ENCODE peak calls at places on chromosome 14, in nine cellular contexts. H, N, D, J, T, G, W, O and S are unnamed samples.

GRCh38 chr14:64828096-64828495 is 51.6 kb downstream of the SPTB start:
- DNase-seq in H (no peak), N (no peak), D (peak; percentile 52), J (no peak), T (no peak), G (no peak), W (no peak), O (no peak), S (no peak)

GRCh38 chr14:35927727-35928126 is 101.6 kb downstream of the BRMS1L start:
- DNase-seq in H (no peak), N (no peak), D (no peak), J (no peak), T (no peak), G (no peak), W (no peak), O (no peak), S (no peak)

GRCh38 chr14:57502581-57503254 is 9.1 kb upstream of the CCDC198 start:
- DNase-seq in H (no peak), N (no peak), D (no peak), J (peak; percentile 38), T (no peak), G (no peak), W (peak; percentile 34), O (no peak), S (no peak)

GRCh38 chr14:105945891-105946290 is 419.5 kb downstream of the TMEM121 start:
- DNase-seq in H (no peak), N (no peak), D (no peak), J (no peak), T (no peak), G (no peak), W (no peak), O (no peak), S (no peak)

GRCh38 chr14:59060841-59061240 is 127.6 kb upstream of the DAAM1 start:
- DNase-seq in H (no peak), N (no peak), D (no peak), J (peak; percentile 47), T (no peak), G (no peak), W (no peak), O (no peak), S (peak; percentile 5)

GRCh38 chr14:63229330-63230059 is 25.3 kb downstream of the RHOJ start:
- DNase-seq in H (no peak), N (no peak), D (no peak), J (no peak), T (no peak), G (no peak), W (peak; percentile 37), O (no peak), S (no peak)

GRCh38 chr14:30874120-30874998 is at the start of gene COCH:
- DNase-seq in H (peak; percentile 30), N (no peak), D (peak; percentile 79), J (no peak), T (no peak), G (no peak), W (peak; percentile 27), O (no peak), S (no peak)

GRCh38 chr14:22558221-22558913 is 30.7 kb downstream of the DAD1 start:
- DNase-seq in H (no peak), N (peak; percentile 54), D (no peak), J (no peak), T (peak; percentile 33), G (no peak), W (no peak), O (peak; percentile 39), S (no peak)

GRCh38 chr14:50832935-50833607 is 2.1 kb upstream of the NIN start:
- DNase-seq in H (no peak), N (no peak), D (no peak), J (no peak), T (no peak), G (no peak), W (no peak), O (no peak), S (peak; percentile 54)

GRCh38 chr14:86243158-86243557 is 713.2 kb downstream of the FLRT2 start:
- DNase-seq in H (no peak), N (no peak), D (no peak), J (no peak), T (no peak), G (no peak), W (no peak), O (no peak), S (no peak)

GRCh38 chr14:103916636-103917262 is 11.5 kb upstream of the TDRD9 start:
- DNase-seq in H (no peak), N (no peak), D (no peak), J (no peak), T (no peak), G (no peak), W (no peak), O (no peak), S (no peak)

GRCh38 chr14:74503973-74504335 is 10.4 kb downstream of the ISCA2 start:
- DNase-seq in H (no peak), N (no peak), D (no peak), J (no peak), T (no peak), G (no peak), W (no peak), O (no peak), S (no peak)

GRCh38 chr14:50059773-50060629 is 56.4 kb downstream of the VCPKMT start:
- DNase-seq in H (no peak), N (no peak), D (peak; percentile 52), J (no peak), T (no peak), G (no peak), W (no peak), O (no peak), S (no peak)

GRCh38 chr14:100830681-100831080 is 4.8 kb downstream of the MEG3 start:
- DNase-seq in H (no peak), N (no peak), D (peak; percentile 4), J (no peak), T (no peak), G (no peak), W (no peak), O (no peak), S (no peak)

GRCh38 chr14:33589334-33589733 is 361.5 kb downstream of the EGLN3 start:
- DNase-seq in H (no peak), N (no peak), D (no peak), J (peak; percentile 91), T (no peak), G (no peak), W (no peak), O (no peak), S (no peak)

GRCh38 chr14:92472860-92473259 is 40.7 kb upstream of the RIN3 start:
- DNase-seq in H (no peak), N (no peak), D (no peak), J (no peak), T (no peak), G (no peak), W (no peak), O (no peak), S (no peak)

GRCh38 chr14:77088219-77088618 is 9.8 kb upstream of the CIPC start:
- DNase-seq in H (no peak), N (no peak), D (peak; percentile 54), J (no peak), T (no peak), G (no peak), W (no peak), O (no peak), S (no peak)

GRCh38 chr14:74568896-74569295 is 43.1 kb downstream of the LTBP2 start:
- DNase-seq in H (no peak), N (no peak), D (no peak), J (no peak), T (no peak), G (no peak), W (peak; percentile 58), O (no peak), S (no peak)

GRCh38 chr14:77307099-77307496 is 13.6 kb downstream of the POMT2 start:
- DNase-seq in H (no peak), N (no peak), D (no peak), J (no peak), T (no peak), G (no peak), W (no peak), O (no peak), S (peak; percentile 93)

GRCh38 chr14:84202486-84202885 is 1327.5 kb upstream of the FLRT2 start:
- DNase-seq in H (no peak), N (no peak), D (no peak), J (no peak), T (no peak), G (no peak), W (no peak), O (no peak), S (no peak)

GRCh38 chr14:64878775-64879634 is 702 bp downstream of the SPTB start:
- DNase-seq in H (no peak), N (no peak), D (peak; percentile 48), J (no peak), T (no peak), G (no peak), W (peak; percentile 35), O (no peak), S (no peak)

GRCh38 chr14:58572092-58572853 is 65.5 kb upstream of the DACT1 start:
- DNase-seq in H (peak; percentile 23), N (no peak), D (no peak), J (no peak), T (no peak), G (no peak), W (no peak), O (no peak), S (no peak)

GRCh38 chr14:24954037-24954696 is 95.8 kb downstream of the STXBP6 start:
- DNase-seq in H (no peak), N (no peak), D (no peak), J (no peak), T (no peak), G (no peak), W (no peak), O (no peak), S (no peak)

GRCh38 chr14:83712730-83713129 is 1817.2 kb upstream of the FLRT2 start:
- DNase-seq in H (no peak), N (no peak), D (no peak), J (no peak), T (no peak), G (no peak), W (no peak), O (no peak), S (no peak)

GRCh38 chr14:88791629-88792571 is 853 bp downstream of the EML5 start:
- DNase-seq in H (no peak), N (no peak), D (peak; percentile 83), J (no peak), T (no peak), G (no peak), W (peak; percentile 24), O (no peak), S (peak; percentile 24)

GRCh38 chr14:28765907-28766504 is 581 bp upstream of the FOXG1 start:
- DNase-seq in H (no peak), N (no peak), D (no peak), J (no peak), T (no peak), G (no peak), W (no peak), O (no peak), S (no peak)

GRCh38 chr14:31543969-31544799 is 17.0 kb upstream of the NUBPL start:
- DNase-seq in H (no peak), N (no peak), D (no peak), J (no peak), T (no peak), G (no peak), W (no peak), O (no peak), S (no peak)

GRCh38 chr14:20477211-20477876 is 8.1 kb downstream of the PNP start:
- DNase-seq in H (peak; percentile 34), N (no peak), D (no peak), J (no peak), T (peak; percentile 11), G (peak; percentile 7), W (peak; percentile 35), O (no peak), S (peak; percentile 22)

GRCh38 chr14:69013943-69014782 is 35.1 kb upstream of the ACTN1 start:
- DNase-seq in H (no peak), N (no peak), D (peak; percentile 3), J (no peak), T (no peak), G (no peak), W (peak; percentile 48), O (no peak), S (no peak)

GRCh38 chr14:52080171-52080800 is 11.4 kb upstream of the NID2 start:
- DNase-seq in H (no peak), N (no peak), D (no peak), J (no peak), T (no peak), G (no peak), W (peak; percentile 34), O (no peak), S (no peak)

GRCh38 chr14:68822132-68822651 is 29.3 kb upstream of the ZFP36L1 start:
- DNase-seq in H (no peak), N (no peak), D (no peak), J (no peak), T (no peak), G (no peak), W (no peak), O (no peak), S (no peak)